ENCODE peak calls at places on chromosomes 3 and 15, in seven cellular contexts. H is CD8-positive, alpha-beta memory T cell; Y is MG63; K is thyroid gland; X is ovary; P is IMR-90; O is bronchial epithelial cell. M is an unnamed sample. For H3K36me3, the result is how much of the 10 kb centered on the place peaks cover.

GRCh38 chr15:47824185-47824584 is 106.9 kb downstream of the SEMA6D start:
- DNase-seq in H (no peak), Y (no peak), K (no peak), X (no peak), P (no peak), O (peak), M (no peak)

GRCh38 chr3:4776399-4776979 is 202.7 kb upstream of the BHLHE40 start:
- DNase-seq in H (no peak), Y (no peak), K (no peak), X (no peak), P (no peak), O (peak), M (no peak)

GRCh38 chr3:24497942-24498341 is 3.3 kb upstream of the THRB start:
- DNase-seq in H (no peak), Y (no peak), K (no peak), X (no peak), P (no peak), O (no peak), M (no peak)

GRCh38 chr3:127074900-127075360 is 92.0 kb downstream of the PLXNA1 start:
- DNase-seq in H (no peak), Y (peak), K (peak), X (no peak), P (peak), O (peak), M (peak)

GRCh38 chr3:79910337-79910736 is 142.5 kb upstream of the ROBO1 start:
- DNase-seq in H (no peak), Y (no peak), K (no peak), X (no peak), P (no peak), O (peak), M (no peak)

GRCh38 chr15:57684491-57685184 is 21.9 kb upstream of the POLR2M start:
- DNase-seq in H (no peak), Y (no peak), K (peak), X (no peak), P (no peak), O (no peak), M (no peak)

GRCh38 chr3:108486910-108487309 is 23.5 kb downstream of the MYH15 start:
- DNase-seq in H (no peak), Y (peak), K (no peak), X (no peak), P (peak), O (peak), M (no peak)

GRCh38 chr3:178289544-178290160 is 246.6 kb upstream of the KCNMB2 start:
- DNase-seq in H (no peak), Y (no peak), K (no peak), X (peak), P (peak), O (no peak), M (no peak)

GRCh38 chr15:55546718-55547117 is 38.7 kb upstream of the DNAAF4 start:
- DNase-seq in H (no peak), Y (no peak), K (no peak), X (no peak), P (peak), O (peak), M (no peak)

GRCh38 chr3:52388348-52388821 is 56.5 kb downstream of the SEMA3G start:
- DNase-seq in H (no peak), Y (no peak), K (no peak), X (no peak), P (no peak), O (no peak), M (no peak)

GRCh38 chr3:57840445-57840844 is 84.3 kb downstream of the SLMAP start:
- DNase-seq in H (no peak), Y (no peak), K (no peak), X (no peak), P (no peak), O (no peak), M (no peak)

GRCh38 chr3:179750720-179751328 is 98.0 kb downstream of the USP13 start:
- DNase-seq in H (no peak), Y (no peak), K (no peak), X (no peak), P (peak), O (peak), M (no peak)

GRCh38 chr15:68992696-68993095 is 21.8 kb upstream of the NOX5 start:
- DNase-seq in H (no peak), Y (no peak), K (no peak), X (no peak), P (no peak), O (peak), M (no peak)

GRCh38 chr15:70768247-70768883 is 5.0 kb upstream of the UACA start:
- DNase-seq in H (no peak), Y (no peak), K (no peak), X (no peak), P (no peak), O (no peak), M (no peak)

GRCh38 chr3:44104668-44105321 is 136.9 kb upstream of the TOPAZ1 start:
- DNase-seq in H (no peak), Y (peak), K (peak), X (no peak), P (peak), O (peak), M (peak)

GRCh38 chr15:22811640-22812039 is 25.2 kb downstream of the NIPA1 start:
- DNase-seq in H (no peak), Y (no peak), K (peak), X (no peak), P (peak), O (no peak), M (no peak)

GRCh38 chr3:100695696-100696095 is 13.6 kb upstream of the TFG start:
- DNase-seq in H (no peak), Y (no peak), K (no peak), X (no peak), P (no peak), O (no peak), M (no peak)

GRCh38 chr3:15682766-15683165 is 81.2 kb downstream of the BTD start:
- DNase-seq in H (no peak), Y (no peak), K (no peak), X (no peak), P (peak), O (no peak), M (no peak)

GRCh38 chr15:83248151-83248851 is 36.2 kb downstream of the BNC1 start:
- DNase-seq in H (no peak), Y (no peak), K (peak), X (no peak), P (peak), O (peak), M (peak)

GRCh38 chr3:179410317-179410716 is 41.0 kb downstream of the GNB4 start:
- DNase-seq in H (no peak), Y (no peak), K (no peak), X (no peak), P (peak), O (no peak), M (no peak)

GRCh38 chr15:84649706-84650105 is 4.4 kb downstream of the WDR73 start:
- DNase-seq in H (no peak), Y (no peak), K (no peak), X (no peak), P (peak), O (no peak), M (no peak)

GRCh38 chr3:150925751-150926201 is 20.5 kb upstream of the MINDY4B start:
- DNase-seq in H (peak), Y (peak), K (peak), X (peak), P (peak), O (peak), M (no peak)

GRCh38 chr3:57224856-57225255 is 2.7 kb upstream of the APPL1 start:
- DNase-seq in H (no peak), Y (no peak), K (no peak), X (no peak), P (peak), O (peak), M (no peak)

GRCh38 chr15:42059661-42060476 is 34.5 kb downstream of the PLA2G4D start:
- DNase-seq in H (peak), Y (peak), K (peak), X (peak), P (peak), O (peak), M (no peak)

GRCh38 chr3:47260605-47261004 is 22.0 kb downstream of the KIF9 start:
- DNase-seq in H (no peak), Y (no peak), K (no peak), X (no peak), P (no peak), O (no peak), M (no peak)

GRCh38 chr3:122101646-122102045 is 46.5 kb downstream of the CD86 start:
- DNase-seq in H (no peak), Y (no peak), K (no peak), X (no peak), P (peak), O (peak), M (no peak)

GRCh38 chr15:99427210-99427609 is 138.6 kb upstream of the MEF2A start:
- DNase-seq in H (no peak), Y (no peak), K (no peak), X (no peak), P (no peak), O (no peak), M (no peak)

GRCh38 chr3:13015286-13016082 is 57.7 kb downstream of the IQSEC1 start:
- DNase-seq in H (peak), Y (no peak), K (peak), X (no peak), P (no peak), O (no peak), M (no peak)

GRCh38 chr3:195872800-195873199 is 35.6 kb downstream of the TNK2 start:
- DNase-seq in H (no peak), Y (no peak), K (peak), X (no peak), P (no peak), O (no peak), M (no peak)

GRCh38 chr15:88704791-88705768 is 66.3 kb downstream of the ISG20 start:
- DNase-seq in H (no peak), Y (peak), K (peak), X (peak), P (no peak), O (no peak), M (no peak)

GRCh38 chr15:81315452-81316203 is 8.3 kb downstream of the STARD5 start:
- DNase-seq in H (peak), Y (no peak), K (no peak), X (no peak), P (no peak), O (no peak), M (no peak)

GRCh38 chr3:170961616-170962400 is 53.4 kb upstream of the EIF5A2 start:
- DNase-seq in H (no peak), Y (no peak), K (no peak), X (no peak), P (peak), O (peak), M (no peak)

GRCh38 chr3:107794664-107795443 is 272.1 kb downstream of the BBX start:
- DNase-seq in H (no peak), Y (no peak), K (no peak), X (no peak), P (peak), O (no peak), M (no peak)

GRCh38 chr3:90052425-90052950 is 945.1 kb downstream of the EPHA3 start:
- DNase-seq in H (no peak), Y (no peak), K (no peak), X (no peak), P (no peak), O (no peak), M (no peak)

GRCh38 chr3:38992117-38992779 is 59.5 kb downstream of the SCN11A start:
- DNase-seq in H (no peak), Y (peak), K (no peak), X (no peak), P (peak), O (peak), M (peak)

GRCh38 chr3:135432402-135432801 is 533.1 kb upstream of the PPP2R3A start:
- DNase-seq in H (no peak), Y (no peak), K (no peak), X (no peak), P (no peak), O (no peak), M (no peak)
- H3K36me3 ChIP-seq in H (under half), Y (under half), K (under half), X (under half), P (under half), O (under half), M (under half)

GRCh38 chr15:66653398-66653797 is 48.6 kb upstream of the SMAD6 start:
- DNase-seq in H (no peak), Y (no peak), K (no peak), X (no peak), P (no peak), O (no peak), M (no peak)

GRCh38 chr15:66655511-66655910 is 46.5 kb upstream of the SMAD6 start:
- DNase-seq in H (no peak), Y (no peak), K (no peak), X (no peak), P (no peak), O (no peak), M (no peak)

GRCh38 chr15:66655997-66656396 is 46.0 kb upstream of the SMAD6 start:
- DNase-seq in H (no peak), Y (no peak), K (no peak), X (no peak), P (no peak), O (peak), M (no peak)

GRCh38 chr15:66653852-66654251 is 48.2 kb upstream of the SMAD6 start:
- DNase-seq in H (no peak), Y (no peak), K (no peak), X (no peak), P (no peak), O (no peak), M (no peak)

GRCh38 chr15:66654718-66655375 is 47.2 kb upstream of the SMAD6 start:
- DNase-seq in H (no peak), Y (no peak), K (no peak), X (peak), P (no peak), O (no peak), M (no peak)
- H3K4me3 ChIP-seq in H (no peak), Y (no peak), K (no peak), X (peak), P (no peak), O (no peak), M (no peak)

GRCh38 chr3:49489247-49489646 is 19.2 kb downstream of the DAG1 start:
- DNase-seq in H (no peak), Y (no peak), K (no peak), X (no peak), P (no peak), O (no peak), M (no peak)
- H3K36me3 ChIP-seq in H (under half), Y (under half), K (under half), X (under half), P (under half), O (under half), M (under half)

GRCh38 chr3:142693294-142693853 is 30.5 kb upstream of the TRPC1 start:
- DNase-seq in H (no peak), Y (no peak), K (no peak), X (no peak), P (no peak), O (no peak), M (no peak)
- H3K4me3 ChIP-seq in H (no peak), Y (no peak), K (no peak), X (no peak), P (no peak), O (no peak), M (no peak)

GRCh38 chr15:66480267-66480666 is 17.3 kb downstream of the SNAPC5 start:
- DNase-seq in H (no peak), Y (no peak), K (no peak), X (no peak), P (no peak), O (peak), M (no peak)

GRCh38 chr15:66483131-66483566 is 14.4 kb downstream of the SNAPC5 start:
- DNase-seq in H (no peak), Y (peak), K (peak), X (no peak), P (peak), O (no peak), M (no peak)

GRCh38 chr15:66481107-66481856 is 16.3 kb downstream of the SNAPC5 start:
- DNase-seq in H (no peak), Y (no peak), K (no peak), X (no peak), P (peak), O (peak), M (no peak)

GRCh38 chr15:66484539-66485112 is 12.9 kb downstream of the SNAPC5 start:
- DNase-seq in H (no peak), Y (no peak), K (no peak), X (no peak), P (no peak), O (no peak), M (no peak)

GRCh38 chr15:66482539-66482938 is 15.0 kb downstream of the SNAPC5 start:
- DNase-seq in H (no peak), Y (no peak), K (no peak), X (no peak), P (no peak), O (no peak), M (no peak)
- H3K36me3 ChIP-seq in H (under half), Y (half or more), K (under half), X (under half), P (under half), O (under half), M (under half)

GRCh38 chr3:139119331-139120025 is 74.8 kb upstream of the PRR23C start:
- DNase-seq in H (no peak), Y (no peak), K (no peak), X (no peak), P (no peak), O (no peak), M (no peak)

GRCh38 chr3:139117883-139118760 is 73.4 kb upstream of the PRR23C start:
- DNase-seq in H (no peak), Y (no peak), K (no peak), X (no peak), P (no peak), O (no peak), M (no peak)

GRCh38 chr3:139120336-139120971 is 75.8 kb upstream of the PRR23C start:
- DNase-seq in H (no peak), Y (peak), K (no peak), X (no peak), P (peak), O (peak), M (peak)

GRCh38 chr3:139118835-139119234 is 74.1 kb upstream of the PRR23C start:
- DNase-seq in H (no peak), Y (no peak), K (no peak), X (no peak), P (no peak), O (no peak), M (no peak)

GRCh38 chr3:139117136-139117675 is 72.5 kb upstream of the PRR23C start:
- DNase-seq in H (no peak), Y (peak), K (no peak), X (no peak), P (peak), O (peak), M (no peak)
- H3K4me3 ChIP-seq in H (no peak), Y (no peak), K (no peak), X (no peak), P (no peak), O (no peak), M (no peak)

GRCh38 chr3:155169221-155169620 is 89.1 kb downstream of the MME start:
- DNase-seq in H (no peak), Y (no peak), K (no peak), X (no peak), P (no peak), O (no peak), M (no peak)
- H3K36me3 ChIP-seq in H (under half), Y (under half), K (under half), X (under half), P (under half), O (under half), M (under half)

DNA sequence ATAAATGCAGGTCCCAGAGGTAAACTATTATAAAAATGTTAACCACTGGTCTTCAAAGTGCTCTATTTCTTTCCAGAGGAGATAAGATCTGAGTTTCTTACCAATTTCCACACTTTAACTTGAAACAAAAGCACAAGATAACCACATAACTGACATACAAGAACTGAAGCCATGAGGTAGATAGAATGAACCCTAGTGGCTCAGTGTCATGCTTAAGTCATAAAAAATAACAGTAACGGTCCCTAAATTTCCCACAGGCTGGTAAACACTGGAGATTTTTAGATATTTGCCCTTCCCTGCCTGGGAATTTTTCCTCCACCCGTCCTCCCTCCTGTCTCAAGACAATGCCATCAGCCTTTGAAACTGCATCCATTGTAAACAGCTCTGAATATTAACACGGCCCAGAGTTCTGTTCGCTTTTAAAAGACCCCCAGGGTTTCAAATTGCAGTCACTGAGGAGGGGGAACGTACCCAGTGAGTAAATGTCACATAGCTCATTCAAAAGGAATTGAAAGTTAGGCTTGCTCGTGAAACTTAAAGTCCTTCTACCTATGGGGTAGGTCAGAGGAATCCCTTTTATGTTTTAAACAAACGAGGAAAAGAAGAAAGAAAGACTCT is 5.7 kb downstream of the LRIG1 start:
- DNase-seq in H (no peak), Y (no peak), K (no peak), X (no peak), P (no peak), O (no peak), M (no peak)
- H3K4me3 ChIP-seq in H (no peak), Y (no peak), K (no peak), X (no peak), P (no peak), O (no peak), M (no peak)

GRCh38 chr15:100902436-100903190 is 16.5 kb upstream of the LRRK1 start:
- DNase-seq in H (no peak), Y (peak), K (peak), X (peak), P (peak), O (peak), M (peak)
- H3K36me3 ChIP-seq in H (under half), Y (half or more), K (under half), X (under half), P (under half), O (under half), M (under half)